ENCODE peak calls at places on chromosome 14, in five cellular contexts. D is tibial artery, E is left ventricle myocardium inferior, N is foreskin keratinocyte, F is upper lobe of right lung. O is an unnamed sample. For H3K27me3, the result is how much of the 10 kb centered on the place peaks cover.

GRCh38 chr14:103543721-103544626 is 15.0 kb downstream of the TRMT61A start:
- DNase-seq in D (peak), E (peak), N (no peak), F (no peak), O (peak)

GRCh38 chr14:58426819-58427288 is 477 bp downstream of the TIMM9 start:
- DNase-seq in D (peak), E (peak), N (no peak), F (peak), O (peak)

GRCh38 chr14:71371711-71372396 is 464.6 kb downstream of the PCNX1 start:
- DNase-seq in D (no peak), E (no peak), N (peak), F (no peak), O (no peak)

GRCh38 chr14:49853572-49854375 is 1.2 kb upstream of the NEMF start:
- DNase-seq in D (peak), E (peak), N (peak), F (peak), O (peak)

GRCh38 chr14:24458736-24459135 is 16.2 kb upstream of the SDR39U1 start:
- DNase-seq in D (no peak), E (no peak), N (no peak), F (no peak), O (no peak)

GRCh38 chr14:75982724-75983358 is 1.0 kb upstream of the TGFB3 start:
- DNase-seq in D (peak), E (peak), N (no peak), F (peak), O (no peak)

GRCh38 chr14:74658535-74659130 is 46.6 kb upstream of the LTBP2 start:
- DNase-seq in D (no peak), E (no peak), N (no peak), F (no peak), O (no peak)

GRCh38 chr14:33964599-33965317 is 13.9 kb upstream of the EGLN3 start:
- DNase-seq in D (no peak), E (no peak), N (no peak), F (no peak), O (no peak)

GRCh38 chr14:54606178-54606577 is 39.2 kb downstream of the SAMD4A start:
- DNase-seq in D (no peak), E (peak), N (peak), F (no peak), O (no peak)

GRCh38 chr14:94906991-94907587 is 137.2 kb upstream of the GSC start:
- DNase-seq in D (no peak), E (no peak), N (no peak), F (no peak), O (peak)

GRCh38 chr14:20327005-20327869 is 5.8 kb downstream of the CCNB1IP1 start:
- DNase-seq in D (no peak), E (no peak), N (peak), F (no peak), O (no peak)

GRCh38 chr14:61749867-61750266 is 12.4 kb upstream of the SNAPC1 start:
- DNase-seq in D (no peak), E (no peak), N (no peak), F (no peak), O (no peak)

GRCh38 chr14:101962503-101962874 is 1.9 kb upstream of the DYNC1H1 start:
- DNase-seq in D (no peak), E (peak), N (peak), F (peak), O (peak)

GRCh38 chr14:34147461-34147860 is 196.6 kb upstream of the EGLN3 start:
- DNase-seq in D (no peak), E (no peak), N (peak), F (no peak), O (no peak)

GRCh38 chr14:94612174-94612573 is at the start of gene SERPINA3:
- DNase-seq in D (peak), E (no peak), N (peak), F (no peak), O (no peak)

GRCh38 chr14:50801706-50802105 is 29.3 kb downstream of the NIN start:
- DNase-seq in D (no peak), E (no peak), N (peak), F (no peak), O (no peak)

GRCh38 chr14:24960816-24961215 is 89.1 kb downstream of the STXBP6 start:
- DNase-seq in D (no peak), E (no peak), N (no peak), F (no peak), O (no peak)

GRCh38 chr14:68088463-68088862 is 268.9 kb downstream of the RAD51B start:
- DNase-seq in D (no peak), E (no peak), N (peak), F (no peak), O (no peak)

GRCh38 chr14:77565289-77566081 is 51.0 kb downstream of the SPTLC2 start:
- DNase-seq in D (no peak), E (no peak), N (peak), F (no peak), O (no peak)

GRCh38 chr14:98802044-98802443 is 470.0 kb downstream of the BCL11B start:
- DNase-seq in D (no peak), E (no peak), N (no peak), F (no peak), O (no peak)

GRCh38 chr14:55129428-55130193 is 559 bp downstream of the LGALS3 start:
- DNase-seq in D (peak), E (peak), N (peak), F (peak), O (peak)

GRCh38 chr14:99579903-99580570 is 24.0 kb downstream of the CCDC85C start:
- DNase-seq in D (no peak), E (no peak), N (peak), F (peak), O (no peak)

GRCh38 chr14:89315493-89316456 is 101.3 kb downstream of the FOXN3 start:
- DNase-seq in D (no peak), E (no peak), N (no peak), F (no peak), O (no peak)

GRCh38 chr14:89319687-89320086 is 97.3 kb downstream of the FOXN3 start:
- DNase-seq in D (no peak), E (no peak), N (no peak), F (no peak), O (no peak)

GRCh38 chr14:89314274-89314673 is 102.8 kb downstream of the FOXN3 start:
- DNase-seq in D (no peak), E (no peak), N (no peak), F (no peak), O (no peak)

GRCh38 chr14:89320381-89321000 is 96.5 kb downstream of the FOXN3 start:
- DNase-seq in D (no peak), E (no peak), N (no peak), F (no peak), O (no peak)

DNA sequence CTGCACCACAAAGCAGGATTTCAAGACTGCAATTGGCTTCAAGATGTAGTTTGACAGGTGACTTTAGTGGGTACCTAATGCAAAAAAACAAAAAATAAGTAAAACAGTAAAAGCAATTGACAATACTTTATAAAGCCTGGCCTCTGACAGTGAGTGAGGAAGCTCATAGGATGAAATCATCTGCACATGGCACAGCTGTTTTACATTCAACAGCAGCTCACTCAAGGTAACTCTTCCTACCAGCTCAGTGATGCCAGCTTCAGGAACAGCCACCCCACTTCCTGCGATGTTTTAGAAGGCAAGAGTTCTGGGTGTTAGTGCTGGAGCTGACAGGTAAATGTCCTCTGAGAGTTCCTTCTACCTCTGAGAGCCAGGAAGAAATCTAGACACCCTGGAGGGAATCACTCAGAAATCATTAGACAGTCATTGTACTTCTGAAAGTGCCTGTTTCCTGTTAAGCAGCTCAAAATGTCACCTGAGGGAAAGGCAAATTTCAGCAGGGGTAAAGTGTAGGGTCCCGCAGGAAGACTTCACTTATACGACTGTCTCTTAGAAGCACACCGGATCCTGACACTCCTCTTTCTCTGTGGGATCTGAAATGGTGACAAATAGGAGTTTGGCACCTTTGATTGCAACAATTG is 99.9 kb downstream of the FOXN3 start:
- DNase-seq in D (no peak), E (no peak), N (no peak), F (no peak), O (no peak)
- H3K27ac ChIP-seq in D (no peak), E (no peak), N (no peak), F (no peak), O (no peak)

GRCh38 chr14:21669284-21669683 is 4.3 kb downstream of the OR4E1 start:
- DNase-seq in D (no peak), E (no peak), N (no peak), F (no peak), O (no peak)

GRCh38 chr14:21672116-21672515 is 1.5 kb downstream of the OR4E1 start:
- DNase-seq in D (no peak), E (no peak), N (no peak), F (no peak), O (no peak)

GRCh38 chr14:21673718-21674117 is at the start of gene OR4E1:
- DNase-seq in D (no peak), E (no peak), N (no peak), F (no peak), O (no peak)

GRCh38 chr14:21668377-21668776 is 5.2 kb downstream of the OR4E1 start:
- DNase-seq in D (no peak), E (no peak), N (peak), F (no peak), O (no peak)

GRCh38 chr14:21671371-21671770 is 2.2 kb downstream of the OR4E1 start:
- DNase-seq in D (no peak), E (no peak), N (no peak), F (no peak), O (no peak)
- H3K27me3 ChIP-seq in D (under half), E (under half), N (under half), F (under half), O (under half)

GRCh38 chr14:28931999-28932398 is 165.4 kb downstream of the FOXG1 start:
- DNase-seq in D (no peak), E (no peak), N (no peak), F (no peak), O (no peak)

GRCh38 chr14:28926091-28926490 is 159.5 kb downstream of the FOXG1 start:
- DNase-seq in D (no peak), E (no peak), N (no peak), F (no peak), O (no peak)
- H3K27ac ChIP-seq in D (no peak), E (no peak), N (no peak), F (no peak), O (no peak)

GRCh38 chr14:104551851-104552737 is 27.5 kb upstream of the C14orf180 start:
- DNase-seq in D (no peak), E (peak), N (no peak), F (peak), O (peak)

GRCh38 chr14:104554088-104554607 is 25.4 kb upstream of the C14orf180 start:
- DNase-seq in D (peak), E (peak), N (no peak), F (peak), O (peak)

GRCh38 chr14:104553166-104554087 is 26.1 kb upstream of the C14orf180 start:
- DNase-seq in D (peak), E (peak), N (no peak), F (peak), O (peak)

GRCh38 chr14:104550849-104551728 is 28.5 kb upstream of the C14orf180 start:
- DNase-seq in D (no peak), E (no peak), N (no peak), F (peak), O (no peak)

GRCh38 chr14:104552738-104553125 is 26.8 kb upstream of the C14orf180 start:
- DNase-seq in D (no peak), E (no peak), N (no peak), F (no peak), O (peak)
- H3K27me3 ChIP-seq in D (half or more), E (half or more), N (under half), F (under half), O (under half)

DNA sequence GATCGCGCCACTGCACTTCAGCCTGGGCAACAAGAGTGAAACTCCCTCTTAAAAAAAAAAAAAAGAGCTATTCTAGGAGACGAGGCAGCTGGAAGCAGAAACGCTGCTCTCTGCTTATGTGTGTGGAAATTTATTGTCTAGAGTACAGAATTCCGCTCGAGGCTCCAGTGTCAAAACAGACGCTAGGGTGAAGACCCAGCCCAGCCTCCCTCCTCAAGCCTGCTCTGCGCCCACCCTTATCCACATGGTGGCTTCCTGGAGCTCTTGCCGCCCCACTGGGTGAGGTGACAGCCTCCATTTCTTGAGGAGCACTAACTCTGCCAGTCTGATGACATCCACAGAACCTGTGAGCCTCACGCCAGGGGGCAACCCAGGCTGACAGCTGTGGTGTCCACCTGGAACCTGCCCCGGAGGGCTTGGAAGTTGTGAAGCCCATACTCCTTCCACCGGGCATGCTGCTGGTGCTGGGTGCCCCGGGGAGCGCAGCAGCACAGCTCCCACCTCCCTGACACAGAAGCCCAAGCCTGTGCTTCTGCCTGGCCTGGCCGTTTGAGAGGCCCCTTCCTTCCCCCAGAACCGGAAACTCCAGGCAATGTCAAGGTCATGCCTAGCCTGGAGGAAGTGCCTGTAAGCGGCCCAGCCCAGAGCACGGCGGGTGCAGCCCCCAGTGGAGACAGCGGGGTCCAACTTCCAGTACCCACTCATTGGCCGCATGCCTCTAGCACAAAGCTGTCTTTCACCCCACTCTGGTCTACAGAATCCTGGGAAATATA is 49.4 kb upstream of the DLK1 start:
- DNase-seq in D (no peak), E (peak), N (no peak), F (no peak), O (peak)
- H3K27ac ChIP-seq in D (no peak), E (peak), N (no peak), F (peak), O (peak)

DNA sequence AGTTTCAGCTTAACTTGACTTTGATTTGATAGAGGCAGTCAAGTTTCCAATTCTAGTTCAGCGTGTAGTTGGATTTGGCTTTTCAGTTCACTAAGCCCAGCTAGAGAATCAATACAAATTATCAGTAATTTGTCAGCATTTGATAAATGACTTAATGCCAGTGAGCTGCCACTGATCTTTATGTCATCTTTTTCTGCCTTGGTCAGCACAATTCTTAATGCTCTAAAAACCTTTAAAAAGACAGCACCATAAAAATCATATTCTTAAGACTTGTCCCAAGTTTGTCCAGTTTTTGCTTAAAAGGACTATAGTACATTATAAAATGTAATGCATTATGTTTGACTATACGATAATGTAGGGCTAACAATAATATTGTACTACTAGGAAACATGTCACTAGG is 920.5 kb downstream of the LRFN5 start:
- DNase-seq in D (no peak), E (no peak), N (no peak), F (no peak), O (no peak)
- H3K27me3 ChIP-seq in D (under half), E (under half), N (under half), F (under half), O (under half)

DNA sequence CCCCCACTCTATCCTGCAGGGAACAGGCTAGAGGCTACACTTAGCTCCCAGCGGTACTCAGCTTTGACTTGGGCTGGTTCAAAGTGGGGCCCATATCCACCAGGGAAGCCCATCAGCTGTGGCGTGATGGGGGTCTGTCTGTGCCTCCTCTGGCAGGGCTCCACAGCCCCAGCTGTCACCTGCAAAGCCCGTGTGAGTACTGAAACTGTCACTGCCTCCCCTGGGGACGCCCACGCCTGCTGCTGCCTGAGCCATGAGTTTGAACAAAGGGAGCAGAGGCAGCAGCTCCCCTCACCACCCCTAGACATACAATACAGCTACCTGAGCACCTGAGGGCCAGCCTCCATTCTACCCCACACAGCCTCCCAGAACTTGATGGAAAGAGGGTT is 5.0 kb downstream of the REM2 start:
- DNase-seq in D (no peak), E (no peak), N (no peak), F (no peak), O (peak)
- H3K27ac ChIP-seq in D (peak), E (no peak), N (no peak), F (no peak), O (peak)

GRCh38 chr14:64412237-64412636 is 24.1 kb downstream of the MTHFD1 start:
- DNase-seq in D (no peak), E (no peak), N (no peak), F (no peak), O (no peak)
- H3K27me3 ChIP-seq in D (under half), E (under half), N (under half), F (under half), O (under half)

DNA sequence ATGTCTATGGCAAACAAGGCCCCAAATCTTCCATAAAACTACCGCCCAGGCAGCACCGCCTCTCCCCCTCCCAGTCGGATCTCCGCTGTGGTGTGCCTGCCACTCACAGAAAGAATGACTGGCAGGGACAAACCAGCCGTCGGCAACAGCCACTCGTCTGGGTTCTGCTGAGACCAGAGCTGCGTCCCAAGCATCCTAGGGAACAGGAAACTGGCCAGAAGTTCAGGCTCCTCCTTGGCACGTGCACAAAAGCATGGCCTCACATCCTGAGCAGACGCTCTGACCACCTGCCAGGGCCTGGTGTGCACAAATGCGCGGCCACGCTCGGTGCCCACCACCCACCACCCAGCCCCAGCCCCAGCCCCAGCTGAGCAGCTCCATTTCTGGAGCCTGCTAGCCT is 214.8 kb downstream of the DPF3 start:
- DNase-seq in D (no peak), E (peak), N (no peak), F (no peak), O (no peak)
- H3K27ac ChIP-seq in D (no peak), E (no peak), N (no peak), F (no peak), O (no peak)